ENCODE peak calls at places on chromosome 22, in ten cellular contexts. One of them, this sample, is unnamed.

GRCh38 chr22:41523464-41524221 is 20.6 kb downstream of the POLR3H start:
- DNase-seq in stimulated activated CD8-positive, alpha-beta memory T cell treated with anti-CD3 and anti-CD28 coated beads, Interleukin-2, amount 100 ng/mL, for 48 hours: no peak
- DNase-seq in COLO829: peak
- DNase-seq in Right ventricle myocardium superior: peak
- DNase-seq in cardiac fibroblast: peak
- DNase-seq in stimulated activated CD4-positive, alpha-beta T cell treated with anti-CD3 and anti-CD28 coated beads, Interleukin-1b, Interleukin-23, amount 100 ng/mL, for 24 hours: no peak
- DNase-seq in ACHN: no peak
- DNase-seq in C1 segment of cervical spinal cord: no peak
- DNase-seq in EL: peak
- DNase-seq in GM18507: no peak
- DNase-seq in this sample: peak

GRCh38 chr22:27705391-27706080 is 96.0 kb downstream of the MN1 start:
- DNase-seq in stimulated activated CD8-positive, alpha-beta memory T cell treated with anti-CD3 and anti-CD28 coated beads, Interleukin-2, amount 100 ng/mL, for 48 hours: no peak
- DNase-seq in COLO829: no peak
- DNase-seq in EL: no peak
- DNase-seq in cardiac fibroblast: no peak
- DNase-seq in ACHN: no peak
- DNase-seq in Right ventricle myocardium superior: no peak
- DNase-seq in C1 segment of cervical spinal cord: no peak
- DNase-seq in stimulated activated CD4-positive, alpha-beta T cell treated with anti-CD3 and anti-CD28 coated beads, Interleukin-1b, Interleukin-23, amount 100 ng/mL, for 24 hours: no peak
- DNase-seq in GM18507: no peak
- DNase-seq in this sample: no peak

GRCh38 chr22:47192651-47193437 is 430.4 kb downstream of the TBC1D22A start:
- DNase-seq in ACHN: no peak
- DNase-seq in stimulated activated CD8-positive, alpha-beta memory T cell treated with anti-CD3 and anti-CD28 coated beads, Interleukin-2, amount 100 ng/mL, for 48 hours: peak
- DNase-seq in COLO829: peak
- DNase-seq in C1 segment of cervical spinal cord: no peak
- DNase-seq in GM18507: peak
- DNase-seq in EL: no peak
- DNase-seq in cardiac fibroblast: no peak
- DNase-seq in Right ventricle myocardium superior: peak
- DNase-seq in stimulated activated CD4-positive, alpha-beta T cell treated with anti-CD3 and anti-CD28 coated beads, Interleukin-1b, Interleukin-23, amount 100 ng/mL, for 24 hours: no peak
- DNase-seq in this sample: no peak

GRCh38 chr22:41619979-41620645 is 731 bp downstream of the DESI1 start:
- DNase-seq in C1 segment of cervical spinal cord: no peak
- DNase-seq in GM18507: no peak
- DNase-seq in COLO829: peak
- DNase-seq in ACHN: peak
- DNase-seq in stimulated activated CD8-positive, alpha-beta memory T cell treated with anti-CD3 and anti-CD28 coated beads, Interleukin-2, amount 100 ng/mL, for 48 hours: peak
- DNase-seq in cardiac fibroblast: no peak
- DNase-seq in stimulated activated CD4-positive, alpha-beta T cell treated with anti-CD3 and anti-CD28 coated beads, Interleukin-1b, Interleukin-23, amount 100 ng/mL, for 24 hours: peak
- DNase-seq in Right ventricle myocardium superior: peak
- DNase-seq in EL: peak
- DNase-seq in this sample: peak

GRCh38 chr22:38034278-38034882 is 22.8 kb upstream of the PICK1 start:
- DNase-seq in ACHN: peak
- DNase-seq in Right ventricle myocardium superior: peak
- DNase-seq in C1 segment of cervical spinal cord: peak
- DNase-seq in COLO829: peak
- DNase-seq in stimulated activated CD4-positive, alpha-beta T cell treated with anti-CD3 and anti-CD28 coated beads, Interleukin-1b, Interleukin-23, amount 100 ng/mL, for 24 hours: no peak
- DNase-seq in GM18507: no peak
- DNase-seq in cardiac fibroblast: peak
- DNase-seq in EL: peak
- DNase-seq in stimulated activated CD8-positive, alpha-beta memory T cell treated with anti-CD3 and anti-CD28 coated beads, Interleukin-2, amount 100 ng/mL, for 48 hours: no peak
- DNase-seq in this sample: peak

GRCh38 chr22:17120281-17120680 is 879 bp downstream of the TMEM121B start:
- DNase-seq in EL: peak
- DNase-seq in GM18507: no peak
- DNase-seq in stimulated activated CD4-positive, alpha-beta T cell treated with anti-CD3 and anti-CD28 coated beads, Interleukin-1b, Interleukin-23, amount 100 ng/mL, for 24 hours: peak
- DNase-seq in C1 segment of cervical spinal cord: no peak
- DNase-seq in COLO829: peak
- DNase-seq in cardiac fibroblast: peak
- DNase-seq in Right ventricle myocardium superior: peak
- DNase-seq in ACHN: peak
- DNase-seq in stimulated activated CD8-positive, alpha-beta memory T cell treated with anti-CD3 and anti-CD28 coated beads, Interleukin-2, amount 100 ng/mL, for 48 hours: peak
- DNase-seq in this sample: peak

GRCh38 chr22:35958334-35958733 is 70.3 kb downstream of the RBFOX2 start:
- DNase-seq in cardiac fibroblast: no peak
- DNase-seq in COLO829: no peak
- DNase-seq in Right ventricle myocardium superior: no peak
- DNase-seq in stimulated activated CD4-positive, alpha-beta T cell treated with anti-CD3 and anti-CD28 coated beads, Interleukin-1b, Interleukin-23, amount 100 ng/mL, for 24 hours: no peak
- DNase-seq in EL: no peak
- DNase-seq in stimulated activated CD8-positive, alpha-beta memory T cell treated with anti-CD3 and anti-CD28 coated beads, Interleukin-2, amount 100 ng/mL, for 48 hours: no peak
- DNase-seq in GM18507: no peak
- DNase-seq in C1 segment of cervical spinal cord: no peak
- DNase-seq in ACHN: no peak
- DNase-seq in this sample: no peak

GRCh38 chr22:48702573-48703264 is 1125.0 kb downstream of the BRD1 start:
- DNase-seq in cardiac fibroblast: no peak
- DNase-seq in stimulated activated CD4-positive, alpha-beta T cell treated with anti-CD3 and anti-CD28 coated beads, Interleukin-1b, Interleukin-23, amount 100 ng/mL, for 24 hours: no peak
- DNase-seq in COLO829: peak
- DNase-seq in GM18507: no peak
- DNase-seq in ACHN: no peak
- DNase-seq in C1 segment of cervical spinal cord: peak
- DNase-seq in EL: no peak
- DNase-seq in stimulated activated CD8-positive, alpha-beta memory T cell treated with anti-CD3 and anti-CD28 coated beads, Interleukin-2, amount 100 ng/mL, for 48 hours: no peak
- DNase-seq in Right ventricle myocardium superior: peak
- DNase-seq in this sample: no peak

GRCh38 chr22:22902247-22902962 is 14.8 kb downstream of the IGLL5 start:
- DNase-seq in EL: no peak
- DNase-seq in C1 segment of cervical spinal cord: no peak
- DNase-seq in ACHN: no peak
- DNase-seq in GM18507: no peak
- DNase-seq in Right ventricle myocardium superior: no peak
- DNase-seq in stimulated activated CD8-positive, alpha-beta memory T cell treated with anti-CD3 and anti-CD28 coated beads, Interleukin-2, amount 100 ng/mL, for 48 hours: no peak
- DNase-seq in COLO829: no peak
- DNase-seq in cardiac fibroblast: no peak
- DNase-seq in stimulated activated CD4-positive, alpha-beta T cell treated with anti-CD3 and anti-CD28 coated beads, Interleukin-1b, Interleukin-23, amount 100 ng/mL, for 24 hours: no peak
- DNase-seq in this sample: no peak

GRCh38 chr22:28855355-28856094 is 27.8 kb upstream of the ZNRF3 start:
- DNase-seq in EL: peak
- DNase-seq in Right ventricle myocardium superior: no peak
- DNase-seq in COLO829: peak
- DNase-seq in GM18507: peak
- DNase-seq in ACHN: peak
- DNase-seq in stimulated activated CD4-positive, alpha-beta T cell treated with anti-CD3 and anti-CD28 coated beads, Interleukin-1b, Interleukin-23, amount 100 ng/mL, for 24 hours: peak
- DNase-seq in C1 segment of cervical spinal cord: peak
- DNase-seq in cardiac fibroblast: peak
- DNase-seq in stimulated activated CD8-positive, alpha-beta memory T cell treated with anti-CD3 and anti-CD28 coated beads, Interleukin-2, amount 100 ng/mL, for 48 hours: no peak
- DNase-seq in this sample: peak

GRCh38 chr22:30485362-30485988 is 13.7 kb upstream of the SEC14L3 start:
- DNase-seq in stimulated activated CD4-positive, alpha-beta T cell treated with anti-CD3 and anti-CD28 coated beads, Interleukin-1b, Interleukin-23, amount 100 ng/mL, for 24 hours: peak
- DNase-seq in ACHN: peak
- DNase-seq in stimulated activated CD8-positive, alpha-beta memory T cell treated with anti-CD3 and anti-CD28 coated beads, Interleukin-2, amount 100 ng/mL, for 48 hours: peak
- DNase-seq in Right ventricle myocardium superior: peak
- DNase-seq in C1 segment of cervical spinal cord: peak
- DNase-seq in GM18507: peak
- DNase-seq in COLO829: peak
- DNase-seq in cardiac fibroblast: peak
- DNase-seq in EL: peak
- DNase-seq in this sample: peak

GRCh38 chr22:48897638-48897954 is 930.1 kb downstream of the BRD1 start:
- DNase-seq in EL: no peak
- DNase-seq in Right ventricle myocardium superior: no peak
- DNase-seq in stimulated activated CD4-positive, alpha-beta T cell treated with anti-CD3 and anti-CD28 coated beads, Interleukin-1b, Interleukin-23, amount 100 ng/mL, for 24 hours: no peak
- DNase-seq in C1 segment of cervical spinal cord: no peak
- DNase-seq in COLO829: no peak
- DNase-seq in ACHN: no peak
- DNase-seq in cardiac fibroblast: no peak
- DNase-seq in stimulated activated CD8-positive, alpha-beta memory T cell treated with anti-CD3 and anti-CD28 coated beads, Interleukin-2, amount 100 ng/mL, for 48 hours: no peak
- DNase-seq in GM18507: no peak
- DNase-seq in this sample: no peak

GRCh38 chr22:43882122-43882767 is 9.6 kb downstream of the PNPLA5 start:
- DNase-seq in stimulated activated CD4-positive, alpha-beta T cell treated with anti-CD3 and anti-CD28 coated beads, Interleukin-1b, Interleukin-23, amount 100 ng/mL, for 24 hours: no peak
- DNase-seq in stimulated activated CD8-positive, alpha-beta memory T cell treated with anti-CD3 and anti-CD28 coated beads, Interleukin-2, amount 100 ng/mL, for 48 hours: no peak
- DNase-seq in COLO829: no peak
- DNase-seq in Right ventricle myocardium superior: no peak
- DNase-seq in EL: no peak
- DNase-seq in C1 segment of cervical spinal cord: no peak
- DNase-seq in cardiac fibroblast: no peak
- DNase-seq in ACHN: no peak
- DNase-seq in GM18507: no peak
- DNase-seq in this sample: no peak

GRCh38 chr22:35465109-35465701 is 65.3 kb downstream of the MCM5 start:
- DNase-seq in GM18507: no peak
- DNase-seq in stimulated activated CD4-positive, alpha-beta T cell treated with anti-CD3 and anti-CD28 coated beads, Interleukin-1b, Interleukin-23, amount 100 ng/mL, for 24 hours: no peak
- DNase-seq in ACHN: no peak
- DNase-seq in Right ventricle myocardium superior: peak
- DNase-seq in cardiac fibroblast: no peak
- DNase-seq in C1 segment of cervical spinal cord: no peak
- DNase-seq in EL: no peak
- DNase-seq in stimulated activated CD8-positive, alpha-beta memory T cell treated with anti-CD3 and anti-CD28 coated beads, Interleukin-2, amount 100 ng/mL, for 48 hours: no peak
- DNase-seq in COLO829: no peak
- DNase-seq in this sample: no peak

GRCh38 chr22:19723990-19724827 is 870 bp downstream of the GP1BB start:
- DNase-seq in cardiac fibroblast: peak
- DNase-seq in GM18507: no peak
- DNase-seq in C1 segment of cervical spinal cord: no peak
- DNase-seq in EL: no peak
- DNase-seq in Right ventricle myocardium superior: no peak
- DNase-seq in ACHN: peak
- DNase-seq in stimulated activated CD8-positive, alpha-beta memory T cell treated with anti-CD3 and anti-CD28 coated beads, Interleukin-2, amount 100 ng/mL, for 48 hours: no peak
- DNase-seq in stimulated activated CD4-positive, alpha-beta T cell treated with anti-CD3 and anti-CD28 coated beads, Interleukin-1b, Interleukin-23, amount 100 ng/mL, for 24 hours: no peak
- DNase-seq in COLO829: no peak
- DNase-seq in this sample: no peak

GRCh38 chr22:43847376-43848289 is 14.7 kb downstream of the SULT4A1 start:
- DNase-seq in GM18507: no peak
- DNase-seq in stimulated activated CD4-positive, alpha-beta T cell treated with anti-CD3 and anti-CD28 coated beads, Interleukin-1b, Interleukin-23, amount 100 ng/mL, for 24 hours: no peak
- DNase-seq in C1 segment of cervical spinal cord: no peak
- DNase-seq in EL: no peak
- DNase-seq in stimulated activated CD8-positive, alpha-beta memory T cell treated with anti-CD3 and anti-CD28 coated beads, Interleukin-2, amount 100 ng/mL, for 48 hours: no peak
- DNase-seq in cardiac fibroblast: no peak
- DNase-seq in ACHN: no peak
- DNase-seq in Right ventricle myocardium superior: no peak
- DNase-seq in COLO829: no peak
- DNase-seq in this sample: no peak

GRCh38 chr22:44592466-44593180 is 94.6 kb upstream of the RTL6 start:
- DNase-seq in ACHN: no peak
- DNase-seq in COLO829: no peak
- DNase-seq in GM18507: no peak
- DNase-seq in C1 segment of cervical spinal cord: no peak
- DNase-seq in cardiac fibroblast: no peak
- DNase-seq in Right ventricle myocardium superior: no peak
- DNase-seq in stimulated activated CD8-positive, alpha-beta memory T cell treated with anti-CD3 and anti-CD28 coated beads, Interleukin-2, amount 100 ng/mL, for 48 hours: no peak
- DNase-seq in stimulated activated CD4-positive, alpha-beta T cell treated with anti-CD3 and anti-CD28 coated beads, Interleukin-1b, Interleukin-23, amount 100 ng/mL, for 24 hours: no peak
- DNase-seq in EL: no peak
- DNase-seq in this sample: no peak

GRCh38 chr22:42990131-42990838 is 24.7 kb downstream of the PACSIN2 start:
- DNase-seq in stimulated activated CD4-positive, alpha-beta T cell treated with anti-CD3 and anti-CD28 coated beads, Interleukin-1b, Interleukin-23, amount 100 ng/mL, for 24 hours: no peak
- DNase-seq in cardiac fibroblast: peak
- DNase-seq in Right ventricle myocardium superior: no peak
- DNase-seq in GM18507: no peak
- DNase-seq in C1 segment of cervical spinal cord: no peak
- DNase-seq in COLO829: peak
- DNase-seq in EL: peak
- DNase-seq in stimulated activated CD8-positive, alpha-beta memory T cell treated with anti-CD3 and anti-CD28 coated beads, Interleukin-2, amount 100 ng/mL, for 48 hours: no peak
- DNase-seq in ACHN: peak
- DNase-seq in this sample: peak

GRCh38 chr22:17536269-17536668 is 27.0 kb upstream of the SLC25A18 start:
- DNase-seq in stimulated activated CD8-positive, alpha-beta memory T cell treated with anti-CD3 and anti-CD28 coated beads, Interleukin-2, amount 100 ng/mL, for 48 hours: no peak
- DNase-seq in stimulated activated CD4-positive, alpha-beta T cell treated with anti-CD3 and anti-CD28 coated beads, Interleukin-1b, Interleukin-23, amount 100 ng/mL, for 24 hours: no peak
- DNase-seq in EL: no peak
- DNase-seq in Right ventricle myocardium superior: no peak
- DNase-seq in C1 segment of cervical spinal cord: peak
- DNase-seq in cardiac fibroblast: peak
- DNase-seq in GM18507: no peak
- DNase-seq in ACHN: peak
- DNase-seq in COLO829: no peak
- DNase-seq in this sample: no peak

GRCh38 chr22:39405346-39406085 is 5.9 kb downstream of the TAB1 start:
- DNase-seq in COLO829: no peak
- DNase-seq in GM18507: no peak
- DNase-seq in EL: peak
- DNase-seq in stimulated activated CD8-positive, alpha-beta memory T cell treated with anti-CD3 and anti-CD28 coated beads, Interleukin-2, amount 100 ng/mL, for 48 hours: no peak
- DNase-seq in ACHN: no peak
- DNase-seq in C1 segment of cervical spinal cord: no peak
- DNase-seq in Right ventricle myocardium superior: peak
- DNase-seq in cardiac fibroblast: peak
- DNase-seq in stimulated activated CD4-positive, alpha-beta T cell treated with anti-CD3 and anti-CD28 coated beads, Interleukin-1b, Interleukin-23, amount 100 ng/mL, for 24 hours: no peak
- DNase-seq in this sample: peak

GRCh38 chr22:27875951-27876350 is 43.1 kb downstream of the PITPNB start:
- DNase-seq in ACHN: no peak
- DNase-seq in stimulated activated CD4-positive, alpha-beta T cell treated with anti-CD3 and anti-CD28 coated beads, Interleukin-1b, Interleukin-23, amount 100 ng/mL, for 24 hours: no peak
- DNase-seq in COLO829: no peak
- DNase-seq in stimulated activated CD8-positive, alpha-beta memory T cell treated with anti-CD3 and anti-CD28 coated beads, Interleukin-2, amount 100 ng/mL, for 48 hours: no peak
- DNase-seq in GM18507: no peak
- DNase-seq in Right ventricle myocardium superior: no peak
- DNase-seq in EL: no peak
- DNase-seq in C1 segment of cervical spinal cord: no peak
- DNase-seq in cardiac fibroblast: no peak
- DNase-seq in this sample: no peak

GRCh38 chr22:17742528-17742902 is 31.8 kb downstream of the BID start:
- DNase-seq in stimulated activated CD4-positive, alpha-beta T cell treated with anti-CD3 and anti-CD28 coated beads, Interleukin-1b, Interleukin-23, amount 100 ng/mL, for 24 hours: peak
- DNase-seq in stimulated activated CD8-positive, alpha-beta memory T cell treated with anti-CD3 and anti-CD28 coated beads, Interleukin-2, amount 100 ng/mL, for 48 hours: peak
- DNase-seq in EL: peak
- DNase-seq in ACHN: peak
- DNase-seq in C1 segment of cervical spinal cord: no peak
- DNase-seq in COLO829: peak
- DNase-seq in GM18507: peak
- DNase-seq in cardiac fibroblast: peak
- DNase-seq in Right ventricle myocardium superior: peak
- DNase-seq in this sample: peak

GRCh38 chr22:37242395-37242918 is 1.6 kb downstream of the RAC2 start:
- DNase-seq in stimulated activated CD8-positive, alpha-beta memory T cell treated with anti-CD3 and anti-CD28 coated beads, Interleukin-2, amount 100 ng/mL, for 48 hours: peak
- DNase-seq in stimulated activated CD4-positive, alpha-beta T cell treated with anti-CD3 and anti-CD28 coated beads, Interleukin-1b, Interleukin-23, amount 100 ng/mL, for 24 hours: peak
- DNase-seq in C1 segment of cervical spinal cord: no peak
- DNase-seq in ACHN: peak
- DNase-seq in cardiac fibroblast: peak
- DNase-seq in COLO829: peak
- DNase-seq in Right ventricle myocardium superior: peak
- DNase-seq in EL: peak
- DNase-seq in GM18507: peak
- DNase-seq in this sample: peak

GRCh38 chr22:32684822-32685187 is 116.7 kb upstream of the TIMP3 start:
- DNase-seq in Right ventricle myocardium superior: no peak
- DNase-seq in stimulated activated CD8-positive, alpha-beta memory T cell treated with anti-CD3 and anti-CD28 coated beads, Interleukin-2, amount 100 ng/mL, for 48 hours: no peak
- DNase-seq in C1 segment of cervical spinal cord: no peak
- DNase-seq in cardiac fibroblast: peak
- DNase-seq in COLO829: no peak
- DNase-seq in EL: peak
- DNase-seq in stimulated activated CD4-positive, alpha-beta T cell treated with anti-CD3 and anti-CD28 coated beads, Interleukin-1b, Interleukin-23, amount 100 ng/mL, for 24 hours: no peak
- DNase-seq in ACHN: no peak
- DNase-seq in GM18507: no peak
- DNase-seq in this sample: peak

GRCh38 chr22:49629024-49629570 is 198.6 kb downstream of the BRD1 start:
- DNase-seq in Right ventricle myocardium superior: no peak
- DNase-seq in GM18507: no peak
- DNase-seq in cardiac fibroblast: no peak
- DNase-seq in ACHN: no peak
- DNase-seq in stimulated activated CD8-positive, alpha-beta memory T cell treated with anti-CD3 and anti-CD28 coated beads, Interleukin-2, amount 100 ng/mL, for 48 hours: no peak
- DNase-seq in stimulated activated CD4-positive, alpha-beta T cell treated with anti-CD3 and anti-CD28 coated beads, Interleukin-1b, Interleukin-23, amount 100 ng/mL, for 24 hours: no peak
- DNase-seq in EL: no peak
- DNase-seq in C1 segment of cervical spinal cord: no peak
- DNase-seq in COLO829: no peak
- DNase-seq in this sample: no peak

GRCh38 chr22:45496451-45496941 is 6.2 kb upstream of the FBLN1 start:
- DNase-seq in stimulated activated CD8-positive, alpha-beta memory T cell treated with anti-CD3 and anti-CD28 coated beads, Interleukin-2, amount 100 ng/mL, for 48 hours: no peak
- DNase-seq in Right ventricle myocardium superior: no peak
- DNase-seq in ACHN: no peak
- DNase-seq in EL: no peak
- DNase-seq in COLO829: no peak
- DNase-seq in cardiac fibroblast: no peak
- DNase-seq in stimulated activated CD4-positive, alpha-beta T cell treated with anti-CD3 and anti-CD28 coated beads, Interleukin-1b, Interleukin-23, amount 100 ng/mL, for 24 hours: no peak
- DNase-seq in GM18507: no peak
- DNase-seq in C1 segment of cervical spinal cord: no peak
- DNase-seq in this sample: no peak

GRCh38 chr22:48483764-48484528 is 1343.7 kb downstream of the BRD1 start:
- DNase-seq in stimulated activated CD4-positive, alpha-beta T cell treated with anti-CD3 and anti-CD28 coated beads, Interleukin-1b, Interleukin-23, amount 100 ng/mL, for 24 hours: no peak
- DNase-seq in GM18507: no peak
- DNase-seq in ACHN: no peak
- DNase-seq in EL: no peak
- DNase-seq in COLO829: no peak
- DNase-seq in C1 segment of cervical spinal cord: no peak
- DNase-seq in cardiac fibroblast: no peak
- DNase-seq in Right ventricle myocardium superior: no peak
- DNase-seq in stimulated activated CD8-positive, alpha-beta memory T cell treated with anti-CD3 and anti-CD28 coated beads, Interleukin-2, amount 100 ng/mL, for 48 hours: no peak
- DNase-seq in this sample: no peak

GRCh38 chr22:17121235-17122195 is at the start of gene TMEM121B:
- DNase-seq in stimulated activated CD4-positive, alpha-beta T cell treated with anti-CD3 and anti-CD28 coated beads, Interleukin-1b, Interleukin-23, amount 100 ng/mL, for 24 hours: no peak
- DNase-seq in GM18507: no peak
- DNase-seq in stimulated activated CD8-positive, alpha-beta memory T cell treated with anti-CD3 and anti-CD28 coated beads, Interleukin-2, amount 100 ng/mL, for 48 hours: no peak
- DNase-seq in COLO829: peak
- DNase-seq in C1 segment of cervical spinal cord: peak
- DNase-seq in cardiac fibroblast: peak
- DNase-seq in EL: peak
- DNase-seq in Right ventricle myocardium superior: peak
- DNase-seq in ACHN: peak
- DNase-seq in this sample: peak